ENCODE peak calls at places on chromosome 19, in five cellular contexts. T is mesothelial cell of epicardium, R is AG09309, G is hepatocyte, D is fibroblast of the aortic adventitia. U is an unnamed sample.

GRCh38 chr19:13633109-13633508 is 126.8 kb upstream of the CACNA1A start:
- DNase-seq in T (no peak), R (no peak), G (peak), D (peak), U (peak)

GRCh38 chr19:31346660-31347059 is 2.6 kb downstream of the TSHZ3 start:
- DNase-seq in T (no peak), R (no peak), G (no peak), D (no peak), U (no peak)

GRCh38 chr19:44164327-44164672 is 600 bp upstream of the ZNF226 start:
- DNase-seq in T (no peak), R (no peak), G (no peak), D (no peak), U (peak)

GRCh38 chr19:29696045-29696682 is 18.9 kb downstream of the C19orf12 start:
- DNase-seq in T (no peak), R (no peak), G (no peak), D (no peak), U (no peak)

GRCh38 chr19:39840492-39840891 is 5.7 kb downstream of the FBL start:
- DNase-seq in T (no peak), R (no peak), G (no peak), D (no peak), U (no peak)

GRCh38 chr19:15282311-15282705 is 50.0 kb downstream of the BRD4 start:
- DNase-seq in T (no peak), R (no peak), G (no peak), D (no peak), U (no peak)

GRCh38 chr19:7917292-7918061 is 2.7 kb upstream of the SNAPC2 start:
- DNase-seq in T (peak), R (no peak), G (peak), D (peak), U (no peak)

GRCh38 chr19:45716314-45717130 is 14.2 kb downstream of the FBXO46 start:
- DNase-seq in T (peak), R (no peak), G (peak), D (peak), U (peak)

GRCh38 chr19:51096473-51097165 is 11.6 kb downstream of the CTU1 start:
- DNase-seq in T (no peak), R (no peak), G (no peak), D (no peak), U (no peak)

DNA sequence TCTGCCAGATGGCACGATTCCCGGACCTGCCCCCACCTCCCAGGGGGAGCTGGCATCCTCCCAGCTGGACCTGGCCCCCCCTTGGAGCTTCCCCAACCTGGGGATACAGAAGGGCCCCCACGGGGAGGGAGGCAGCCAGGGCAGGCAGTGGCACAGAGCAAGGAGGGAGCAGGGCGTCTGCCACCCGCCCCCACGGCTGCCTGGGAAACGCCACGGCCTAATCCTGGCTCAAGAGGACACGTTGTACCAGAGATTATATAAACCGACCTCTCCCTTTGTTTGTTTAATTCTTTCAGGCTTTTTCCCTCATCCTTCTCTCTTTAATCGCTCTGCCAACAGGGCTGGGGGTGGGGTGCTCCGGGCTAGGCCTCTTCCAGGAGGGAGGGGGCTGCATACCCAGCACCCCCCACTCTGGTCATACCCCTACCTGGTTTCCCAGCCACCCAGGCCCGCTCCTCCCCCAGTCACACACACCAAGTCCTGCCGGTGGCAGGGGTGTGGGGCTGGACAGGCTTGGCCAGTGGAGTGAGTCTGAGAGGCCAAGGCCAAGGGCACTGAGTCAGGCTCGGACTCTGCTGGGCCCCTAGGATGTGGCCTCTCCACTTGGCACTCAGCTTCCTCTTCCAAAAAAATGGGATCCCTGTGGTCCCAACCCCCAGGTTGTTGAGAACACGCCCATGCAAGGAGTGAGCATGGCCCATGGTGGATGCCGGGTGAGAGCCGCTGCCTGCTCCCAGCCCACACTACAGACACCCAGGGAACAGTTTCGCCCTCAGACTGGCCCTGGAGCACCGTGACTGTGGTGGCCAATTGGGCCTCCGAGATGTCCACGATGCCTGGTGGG is 29.5 kb upstream of the NFIC start:
- DNase-seq in T (no peak), R (no peak), G (peak), D (peak), U (peak)
- TF ChIP-seq CTCF in T (no peak), R (no peak), G (no peak), D (no peak), U (no peak)

GRCh38 chr19:5575553-5575952 is 7.8 kb upstream of the TINCR start:
- DNase-seq in T (no peak), R (no peak), G (no peak), D (no peak), U (no peak)

GRCh38 chr19:5579697-5580096 is 11.9 kb upstream of the TINCR start:
- DNase-seq in T (no peak), R (no peak), G (no peak), D (no peak), U (no peak)

GRCh38 chr19:5579286-5579685 is 11.5 kb upstream of the TINCR start:
- DNase-seq in T (no peak), R (no peak), G (no peak), D (no peak), U (no peak)

GRCh38 chr19:5580116-5580515 is 12.4 kb upstream of the TINCR start:
- DNase-seq in T (no peak), R (no peak), G (no peak), D (no peak), U (no peak)

DNA sequence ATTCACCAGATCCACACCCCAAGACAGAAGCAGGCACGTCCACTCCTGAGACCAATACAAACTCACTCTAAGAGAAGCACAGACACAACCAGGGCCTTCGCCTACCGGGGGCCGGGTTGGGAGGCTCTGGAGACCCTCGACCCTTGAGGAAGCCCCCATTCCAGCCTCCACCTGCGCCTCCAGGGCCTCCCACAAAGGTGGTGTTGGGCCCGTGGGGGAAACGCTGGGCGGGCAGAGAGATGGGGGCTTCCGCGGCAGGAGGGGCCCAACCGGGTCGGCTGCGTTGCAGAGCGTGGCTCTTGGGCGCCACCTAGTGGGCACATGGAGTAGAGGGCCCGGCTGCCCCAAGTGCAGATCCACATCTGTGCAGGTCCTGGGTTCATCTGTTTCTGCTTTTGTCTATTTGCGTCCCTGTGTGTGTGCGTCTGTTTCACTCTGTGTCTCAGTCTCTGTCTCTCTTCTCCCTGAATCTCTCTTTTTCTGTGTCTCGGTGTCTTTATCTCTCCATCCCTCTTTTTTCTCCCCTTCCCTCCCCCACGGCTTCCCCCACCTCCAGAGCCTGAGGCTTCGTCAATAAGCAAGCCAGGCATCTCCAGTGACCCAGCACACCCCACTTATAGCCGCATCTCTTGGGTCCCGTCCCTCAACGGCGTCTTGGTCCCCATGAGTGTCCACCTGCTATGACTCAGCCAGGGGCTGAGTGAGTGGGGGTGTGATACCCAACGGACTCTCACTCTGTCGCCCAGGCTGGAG is 10.5 kb upstream of the TINCR start:
- DNase-seq in T (peak), R (no peak), G (peak), D (peak), U (peak)
- TF ChIP-seq CTCF in T (peak), R (peak), G (peak), D (peak), U (peak)

GRCh38 chr19:48290341-48290922 is 20.6 kb downstream of the ZNF114 start:
- DNase-seq in T (no peak), R (no peak), G (peak), D (peak), U (no peak)
- TF ChIP-seq CTCF in T (no peak), R (no peak), G (peak), D (peak), U (no peak)

DNA sequence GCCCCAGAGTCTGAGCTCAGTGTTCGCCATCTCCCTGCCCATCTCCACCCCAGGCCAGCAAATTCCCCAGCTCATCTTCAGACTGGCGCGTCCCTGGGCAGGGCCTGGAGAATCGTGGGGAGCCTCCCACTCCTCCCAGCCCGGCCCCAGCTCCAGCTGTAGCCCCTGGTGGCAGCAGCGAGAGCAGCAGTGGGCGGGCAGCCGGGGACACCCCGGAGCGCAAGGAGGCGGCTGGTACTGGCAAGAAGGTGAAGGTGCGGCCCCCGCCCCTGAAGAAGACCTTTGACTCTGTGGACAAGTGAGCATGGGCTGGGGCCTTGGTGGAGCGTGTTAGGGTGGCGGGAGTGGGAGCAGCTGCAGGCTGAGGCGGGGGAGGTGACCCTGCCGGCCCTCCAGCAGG is 8.4 kb upstream of the PRR19 start:
- DNase-seq in T (no peak), R (no peak), G (no peak), D (no peak), U (no peak)
- TF ChIP-seq CTCF in T (no peak), R (peak), G (peak), D (no peak), U (no peak)

U was measured in colonic mucosa.